ENCODE peak calls at places on chromosomes 6 and 20, in seven cellular contexts. D, G, X, Z, R, Y and S are unnamed samples.

GRCh38 chr6:74280130-74280692 is 584.2 kb downstream of the CD109 start:
- DNase-seq in R (no peak), G (no peak), X (no peak), Z (no peak), Y (no peak), D (peak; percentile 4), S (no peak)

GRCh38 chr6:30490031-30490876 is 945 bp downstream of the HLA-E start:
- DNase-seq in X (no peak), D (peak; percentile 38), Z (peak; percentile 45), G (peak; percentile 86), R (no peak), Y (peak; percentile 74), S (no peak)

GRCh38 chr6:43734294-43734665 is 35.7 kb upstream of the VEGFA start:
- DNase-seq in Z (no peak), D (no peak), Y (no peak), R (no peak), G (no peak), X (no peak), S (no peak)

GRCh38 chr6:137982418-137983189 is 115.5 kb downstream of the TNFAIP3 start:
- DNase-seq in D (no peak), Y (no peak), Z (no peak), G (no peak), X (no peak), R (no peak), S (no peak)

GRCh38 chr20:9253140-9253539 is 184.3 kb downstream of the PLCB4 start:
- DNase-seq in Z (no peak), D (no peak), X (no peak), Y (no peak), R (no peak), G (no peak), S (no peak)

GRCh38 chr6:130229645-130230044 is 6.9 kb upstream of the SAMD3 start:
- DNase-seq in G (no peak), R (no peak), Z (no peak), Y (no peak), X (no peak), D (no peak), S (no peak)

GRCh38 chr6:137866200-137866913 is 702 bp upstream of the TNFAIP3 start:
- DNase-seq in Z (no peak), X (no peak), Y (no peak), R (no peak), G (no peak), D (no peak), S (no peak)

GRCh38 chr6:26173836-26174144 is 86.6 kb downstream of the HFE start:
- DNase-seq in Y (no peak), D (no peak), Z (no peak), G (no peak), R (no peak), X (no peak), S (no peak)

GRCh38 chr6:119308048-119308570 is 41.5 kb downstream of the MAN1A1 start:
- DNase-seq in X (peak; percentile 52), R (no peak), D (peak; percentile 27), Y (peak; percentile 62), Z (no peak), G (no peak), S (peak; percentile 47)

GRCh38 chr6:128000363-128000762 is 99.5 kb upstream of the THEMIS start:
- DNase-seq in D (no peak), Z (no peak), G (no peak), Y (no peak), R (no peak), X (no peak), S (no peak)

GRCh38 chr6:8481727-8482126 is 46.4 kb upstream of the SLC35B3 start:
- DNase-seq in Z (no peak), R (no peak), D (peak; percentile 0), G (no peak), X (peak; percentile 2), Y (peak; percentile 7), S (no peak)

GRCh38 chr20:62596486-62596885 is 45.8 kb upstream of the SLCO4A1 start:
- DNase-seq in Z (no peak), G (peak; percentile 59), Y (no peak), D (no peak), X (no peak), R (no peak), S (no peak)

GRCh38 chr6:166738778-166739654 is 112.0 kb upstream of the RPS6KA2 start:
- DNase-seq in R (no peak), X (no peak), Y (no peak), G (no peak), D (no peak), Z (no peak), S (no peak)

GRCh38 chr6:160239929-160240690 is 18.5 kb downstream of the SLC22A2 start:
- DNase-seq in Z (no peak), D (no peak), R (no peak), X (no peak), G (no peak), Y (no peak), S (no peak)

DNA sequence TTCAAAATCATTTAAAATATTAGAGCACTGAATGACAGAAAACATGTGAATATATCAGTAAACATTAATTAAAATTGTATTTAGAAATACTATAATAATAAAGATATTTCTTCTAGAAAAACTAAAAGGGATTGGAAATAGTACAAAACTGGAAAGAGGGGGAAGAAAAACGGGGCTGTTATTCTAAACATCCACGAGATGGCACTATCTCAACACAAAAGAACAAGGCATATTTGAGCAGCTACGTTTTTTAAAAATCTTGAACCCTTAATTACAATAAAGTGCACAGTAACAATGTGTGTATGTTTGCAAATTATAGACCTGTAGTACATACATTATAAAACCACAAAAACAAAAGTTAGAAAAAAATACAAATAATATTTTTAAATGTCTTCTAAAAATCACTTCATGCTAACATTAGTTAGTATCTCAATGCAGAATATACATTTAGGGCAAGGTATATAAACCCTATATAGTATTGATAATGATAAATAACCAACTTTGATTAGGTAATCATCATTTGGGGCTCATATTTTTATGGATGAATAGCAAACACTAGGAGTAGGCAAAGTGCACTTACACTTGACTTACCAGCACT is 42.5 kb upstream of the PNISR start:
- DNase-seq in R (no peak), D (peak; percentile 13), G (no peak), Y (peak; percentile 51), X (peak; percentile 6), Z (no peak), S (no peak)
- TF ChIP-seq CTCF in R (peak; percentile 73), D (peak; percentile 68), G (peak; percentile 71), Y (peak; percentile 57), X (peak; percentile 52), Z (peak; percentile 78), S (peak; percentile 69)

GRCh38 chr6:157982580-157983438 is 1.1 kb downstream of the SYNJ2 start:
- DNase-seq in D (peak; percentile 69), G (no peak), Y (peak; percentile 62), R (no peak), Z (no peak), X (no peak), S (no peak)
- TF ChIP-seq CTCF in D (peak; percentile 32), G (peak; percentile 11), Y (peak; percentile 55), R (peak; percentile 46), Z (peak; percentile 11), X (peak; percentile 32), S (peak; percentile 35)

DNA sequence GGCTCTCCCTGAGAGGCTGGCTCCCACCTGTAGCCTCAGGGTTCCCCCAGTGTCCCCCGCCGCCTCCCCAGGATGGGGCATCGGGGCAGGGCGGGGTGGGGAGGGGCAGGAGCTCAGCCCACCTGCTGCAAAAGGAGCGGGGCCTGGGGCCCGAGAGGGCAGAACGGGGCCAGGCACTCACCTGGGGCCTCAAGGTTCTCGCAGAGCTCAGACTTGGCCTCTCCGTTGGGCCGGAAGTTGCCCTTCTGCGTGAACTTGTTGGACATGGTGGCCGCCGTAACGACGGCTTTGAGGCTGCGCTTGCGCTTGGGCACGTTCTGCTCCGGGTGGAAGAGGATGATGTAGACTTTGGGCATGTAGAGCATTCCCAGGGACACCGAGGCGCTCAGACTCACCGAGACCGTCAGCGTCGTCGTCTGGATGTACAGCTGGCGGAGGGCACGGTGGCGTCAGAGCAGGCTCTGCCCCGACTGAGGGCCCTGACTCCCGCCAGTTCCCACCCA is 117.9 kb downstream of the GRM4 start:
- DNase-seq in D (no peak), R (no peak), Z (no peak), X (no peak), G (peak; percentile 56), Y (no peak), S (no peak)
- TF ChIP-seq CTCF in D (no peak), R (no peak), Z (no peak), X (no peak), G (no peak), Y (no peak), S (no peak)

DNA sequence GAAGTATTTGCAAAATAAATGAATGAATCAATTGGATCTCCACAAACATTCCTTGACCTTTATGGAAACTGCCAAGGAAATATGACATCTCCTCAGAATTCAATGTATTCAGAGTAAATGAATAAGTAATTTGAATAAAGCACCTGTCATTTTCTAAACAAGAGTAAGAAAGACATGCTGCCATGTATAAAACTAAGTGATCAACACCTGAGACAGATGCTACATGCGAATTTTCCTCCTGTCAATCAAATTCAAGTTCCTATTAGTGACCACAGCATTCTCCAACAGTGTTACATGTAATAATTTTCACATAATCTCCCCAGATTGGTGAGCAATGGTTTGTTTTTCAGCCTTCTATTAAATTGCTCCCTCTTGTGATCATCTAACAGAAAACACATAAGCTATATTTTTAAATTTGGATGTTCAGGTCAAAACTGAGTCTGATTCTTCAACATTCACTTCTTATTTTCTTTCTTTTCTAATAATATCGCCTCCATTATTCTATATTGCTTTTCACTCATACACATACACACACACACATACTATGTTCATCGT is 163.2 kb upstream of the RNF217 start:
- DNase-seq in G (no peak), Z (no peak), D (no peak), X (no peak), R (no peak), Y (peak; percentile 1), S (no peak)
- TF ChIP-seq CTCF in G (no peak), Z (peak; percentile 13), D (no peak), X (no peak), R (no peak), Y (no peak), S (no peak)

GRCh38 chr6:42068872-42069522 is 18.7 kb downstream of the TAF8 start:
- DNase-seq in Y (no peak), Z (no peak), R (no peak), G (peak; percentile 25), X (no peak), D (no peak), S (no peak)
- TF ChIP-seq CTCF in Y (no peak), Z (peak; percentile 10), R (no peak), G (no peak), X (no peak), D (no peak), S (no peak)

DNA sequence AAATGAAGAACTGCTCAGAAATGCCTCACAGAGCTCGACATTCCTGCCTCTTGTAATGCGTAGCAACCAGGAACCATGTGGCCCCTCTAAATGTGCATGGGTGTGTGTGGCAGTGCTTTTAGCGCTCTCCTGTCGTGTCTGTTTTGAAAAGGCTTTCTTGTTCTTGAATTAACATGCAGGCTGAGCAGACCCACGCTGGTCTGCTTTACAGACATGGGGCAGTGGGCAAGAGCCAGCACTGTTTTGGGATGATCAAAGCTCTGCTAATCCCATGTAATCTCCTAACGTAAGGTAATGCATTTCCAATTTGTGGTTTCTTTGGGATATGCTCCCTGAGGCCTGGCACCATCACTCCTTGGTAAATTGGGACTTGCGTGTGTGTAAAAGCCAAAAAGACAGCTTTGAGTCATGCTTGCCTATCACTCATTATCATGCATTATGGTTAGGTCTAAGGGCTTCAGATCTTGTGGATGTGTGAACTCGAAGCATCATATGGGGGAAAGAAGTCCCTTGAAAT is 11.8 kb downstream of the RIPOR2 start:
- DNase-seq in Y (no peak), Z (no peak), R (no peak), G (no peak), X (no peak), D (no peak), S (no peak)
- TF ChIP-seq CTCF in Y (no peak), Z (no peak), R (no peak), G (no peak), X (no peak), D (no peak), S (no peak)